ENCODE peak calls at places on chromosomes 13 and 19, in six cellular contexts. H, Z, D, T, V and Q are unnamed samples.

GRCh38 chr19:51548213-51548651 is 16.8 kb upstream of the SIGLEC6 start:
- DNase-seq in T (no peak), Z (no peak), V (no peak), H (peak), D (peak), Q (no peak)

GRCh38 chr19:2804156-2805004 is 15.3 kb upstream of the ZNF554 start:
- DNase-seq in V (no peak), D (no peak), H (no peak), Z (no peak), T (no peak), Q (no peak)

GRCh38 chr13:77565635-77566034 is 30.1 kb downstream of the SCEL start:
- DNase-seq in D (peak), T (no peak), Z (peak), H (peak), V (peak), Q (peak)

GRCh38 chr13:24629320-24629719 is 50.9 kb upstream of the ATP12A start:
- DNase-seq in H (no peak), T (no peak), D (no peak), Z (no peak), V (no peak), Q (no peak)

GRCh38 chr13:97810152-97810551 is 143.3 kb upstream of the IPO5 start:
- DNase-seq in D (no peak), T (no peak), H (peak), V (peak), Z (peak), Q (peak)

GRCh38 chr13:100883453-100883852 is 208.9 kb upstream of the TMTC4 start:
- DNase-seq in H (no peak), Z (no peak), T (no peak), D (no peak), V (peak), Q (no peak)

GRCh38 chr13:98752942-98753290 is 444 bp upstream of the SLC15A1 start:
- DNase-seq in D (no peak), T (no peak), Z (no peak), H (no peak), V (no peak), Q (no peak)

GRCh38 chr13:47798906-47799305 is 202.2 kb downstream of the SUCLA2 start:
- DNase-seq in Z (no peak), H (peak), V (peak), D (no peak), T (no peak), Q (no peak)

GRCh38 chr19:44816301-44816700 is 7.4 kb downstream of the BCAM start:
- DNase-seq in D (no peak), H (no peak), T (no peak), Z (no peak), V (no peak), Q (no peak)

GRCh38 chr19:49887037-49887652 is 9.5 kb downstream of the IL4I1 start:
- DNase-seq in Z (no peak), D (no peak), H (no peak), V (no peak), T (no peak), Q (no peak)

GRCh38 chr19:41551212-41551610 is 24.8 kb upstream of the CEACAM21 start:
- DNase-seq in V (no peak), D (no peak), Z (no peak), T (no peak), H (no peak), Q (no peak)

GRCh38 chr13:105219636-105220035 is 1315.8 kb downstream of the EFNB2 start:
- DNase-seq in T (no peak), V (no peak), Z (no peak), D (no peak), H (no peak), Q (no peak)

GRCh38 chr13:25840261-25840660 is 211.6 kb downstream of the SHISA2 start:
- DNase-seq in H (no peak), T (no peak), Z (no peak), D (no peak), V (no peak), Q (no peak)

GRCh38 chr19:3142292-3142670 is 6.4 kb downstream of the GNA15 start:
- DNase-seq in Z (peak), V (no peak), H (peak), T (no peak), D (no peak), Q (no peak)

GRCh38 chr13:41111454-41111853 is 21.1 kb downstream of the KBTBD6 start:
- DNase-seq in T (no peak), H (no peak), D (no peak), Z (no peak), V (no peak), Q (no peak)

GRCh38 chr13:66656050-66656449 is 574.1 kb downstream of the PCDH9 start:
- DNase-seq in H (no peak), V (no peak), T (no peak), Z (peak), D (no peak), Q (peak)

GRCh38 chr13:102812616-102813287 is 13.8 kb downstream of the BIVM start:
- DNase-seq in H (peak), T (no peak), V (no peak), D (peak), Z (no peak), Q (no peak)

GRCh38 chr13:50081106-50081898 is 66.1 kb downstream of the KCNRG start:
- DNase-seq in Z (peak), T (no peak), D (peak), V (no peak), H (peak), Q (peak)

GRCh38 chr13:49821216-49821820 is 28.8 kb upstream of the KPNA3 start:
- DNase-seq in D (peak), Z (peak), V (no peak), T (no peak), H (peak), Q (no peak)

GRCh38 chr13:72221276-72221962 is 354.4 kb upstream of the DACH1 start:
- DNase-seq in D (peak), V (peak), T (no peak), H (peak), Z (peak), Q (peak)

GRCh38 chr19:42081584-42082258 is 5.8 kb downstream of the ZNF574 start:
- DNase-seq in T (no peak), H (peak), V (peak), D (peak), Z (peak), Q (peak)

GRCh38 chr13:73870970-73871935 is 263.0 kb downstream of the KLF12 start:
- DNase-seq in Z (no peak), T (no peak), H (peak), V (no peak), D (no peak), Q (peak)

GRCh38 chr19:30082168-30082567 is 140.1 kb downstream of the URI1 start:
- DNase-seq in Z (no peak), V (no peak), T (no peak), H (no peak), D (no peak), Q (no peak)

GRCh38 chr13:41311607-41312500 is 787 bp downstream of the NAA16 start:
- DNase-seq in T (no peak), Z (peak), D (peak), V (peak), H (peak), Q (peak)

GRCh38 chr13:109698779-109699178 is 87.6 kb downstream of the IRS2 start:
- DNase-seq in T (no peak), V (no peak), D (no peak), H (peak), Z (no peak), Q (no peak)

GRCh38 chr13:44927953-44928352 is 61.3 kb downstream of the NUFIP1 start:
- DNase-seq in D (no peak), H (no peak), V (no peak), Z (no peak), T (no peak), Q (no peak)

GRCh38 chr19:51097166-51097736 is 11.0 kb downstream of the CTU1 start:
- DNase-seq in Z (peak), D (peak), V (peak), T (no peak), H (peak), Q (peak)

GRCh38 chr19:2602391-2603181 is 99.9 kb downstream of the GNG7 start:
- DNase-seq in H (no peak), Z (no peak), T (no peak), D (no peak), V (no peak), Q (peak)

GRCh38 chr13:112852392-112852791 is 116.6 kb upstream of the MCF2L start:
- DNase-seq in Z (no peak), T (no peak), H (no peak), V (no peak), D (no peak), Q (no peak)

GRCh38 chr13:112855859-112856258 is 113.2 kb upstream of the MCF2L start:
- DNase-seq in H (no peak), Z (no peak), T (no peak), V (no peak), D (no peak), Q (no peak)

GRCh38 chr13:112852808-112853207 is 116.2 kb upstream of the MCF2L start:
- DNase-seq in H (no peak), D (no peak), T (no peak), V (no peak), Z (no peak), Q (no peak)

GRCh38 chr13:112851107-112852046 is 117.6 kb upstream of the MCF2L start:
- DNase-seq in V (no peak), D (no peak), H (no peak), T (no peak), Z (no peak), Q (no peak)

GRCh38 chr13:112854321-112854720 is 114.7 kb upstream of the MCF2L start:
- DNase-seq in Z (no peak), D (no peak), V (no peak), T (no peak), H (no peak), Q (no peak)
- TF ChIP-seq MYC in Z (no peak), D (no peak), V (no peak), T (no peak), H (no peak), Q (no peak)

DNA sequence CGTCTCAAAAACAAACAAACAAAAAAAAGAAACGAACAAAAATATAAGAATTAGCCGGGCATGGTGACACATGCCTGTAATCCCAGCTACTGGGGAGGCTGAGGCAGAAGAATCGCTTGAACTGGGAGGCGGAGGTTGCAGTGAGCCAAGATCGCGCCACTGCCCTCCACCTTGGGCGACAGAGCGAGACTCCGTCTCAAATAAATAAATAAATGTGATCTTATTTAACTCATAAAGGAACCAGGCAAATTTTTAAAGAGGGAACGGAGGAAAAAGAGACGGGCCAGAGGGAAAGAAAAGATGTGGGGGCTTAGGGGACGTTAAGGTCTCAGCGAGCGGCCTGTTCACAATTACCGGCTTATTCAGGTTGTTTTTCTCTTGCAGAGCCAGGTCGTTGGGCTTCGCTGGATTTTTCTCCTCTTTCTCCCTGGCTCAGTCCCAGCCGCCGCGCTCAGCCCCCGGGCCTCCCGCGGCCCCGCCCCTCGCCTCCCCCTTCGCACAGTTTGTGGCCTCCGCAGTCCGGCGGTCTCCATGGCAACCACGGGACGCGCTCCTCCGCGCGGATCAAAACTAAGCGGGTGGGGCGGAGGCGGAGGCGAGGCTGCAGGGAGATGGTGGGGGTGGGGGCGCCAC is 2.8 kb upstream of the CCDC8 start:
- DNase-seq in T (no peak), Z (peak), D (peak), V (peak), H (peak), Q (peak)
- TF ChIP-seq MYC in T (no peak), Z (no peak), D (no peak), V (no peak), H (no peak), Q (no peak)

GRCh38 chr19:35017507-35017906 is 12.8 kb upstream of the SCN1B start:
- DNase-seq in T (no peak), V (no peak), D (no peak), H (no peak), Z (no peak), Q (no peak)
- TF ChIP-seq MYC in T (no peak), V (no peak), D (no peak), H (no peak), Z (no peak), Q (no peak)

GRCh38 chr19:38005224-38005614 is 98.2 kb downstream of the SIPA1L3 start:
- DNase-seq in H (no peak), D (no peak), T (no peak), Z (no peak), V (no peak), Q (no peak)

GRCh38 chr19:38004100-38004504 is 97.1 kb downstream of the SIPA1L3 start:
- DNase-seq in D (no peak), H (no peak), V (no peak), Z (no peak), T (no peak), Q (no peak)

GRCh38 chr19:38004505-38005223 is 97.7 kb downstream of the SIPA1L3 start:
- DNase-seq in T (peak), Z (peak), D (peak), H (peak), V (peak), Q (peak)

GRCh38 chr19:38003427-38004099 is 96.6 kb downstream of the SIPA1L3 start:
- DNase-seq in T (peak), Z (no peak), H (peak), V (no peak), D (no peak), Q (peak)

DNA sequence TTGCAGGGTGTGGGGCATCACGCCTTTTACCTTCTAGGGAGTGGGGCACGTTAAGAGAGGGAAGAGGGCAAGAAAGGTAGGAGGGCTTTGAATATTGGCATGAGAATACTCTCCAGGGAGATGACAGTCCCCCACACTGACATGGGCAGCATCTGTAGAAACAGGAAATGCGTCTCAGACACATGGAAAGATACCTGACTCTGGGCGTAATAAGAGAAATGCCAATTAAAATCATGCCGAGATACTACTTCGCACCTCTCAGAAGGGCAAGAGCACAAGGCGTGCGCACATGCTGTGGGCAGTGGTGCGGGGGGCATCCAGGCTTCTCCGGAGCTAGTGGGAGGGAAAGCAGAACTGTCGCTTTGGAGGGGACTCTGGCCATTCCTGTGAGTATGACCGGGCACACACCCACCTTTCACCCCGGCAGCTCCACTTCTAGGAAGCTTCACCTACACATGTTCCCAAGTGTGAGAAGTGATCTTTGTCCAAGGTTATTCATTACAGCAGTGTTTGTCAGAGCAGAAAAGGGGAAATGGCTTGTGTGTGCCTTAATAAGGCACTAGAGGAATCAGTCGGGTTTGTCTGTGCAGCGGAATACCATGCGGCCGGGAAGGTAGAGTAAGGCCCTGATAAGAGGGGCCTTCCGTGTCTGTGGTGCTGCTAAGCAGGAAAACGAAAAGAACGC is 99.5 kb downstream of the SIPA1L3 start:
- DNase-seq in V (peak), D (no peak), Z (no peak), H (no peak), T (peak), Q (no peak)
- TF ChIP-seq MYC in V (peak), D (no peak), Z (no peak), H (no peak), T (no peak), Q (no peak)

GRCh38 chr19:35752746-35753350 is 4.0 kb downstream of the HSPB6 start:
- DNase-seq in H (no peak), Z (no peak), D (no peak), V (no peak), T (no peak), Q (no peak)

GRCh38 chr19:35750167-35750566 is 1.8 kb downstream of the LIN37 start:
- DNase-seq in T (no peak), Z (no peak), V (no peak), H (no peak), D (no peak), Q (no peak)

GRCh38 chr19:35753634-35754364 is 3.0 kb downstream of the HSPB6 start:
- DNase-seq in D (no peak), H (no peak), T (no peak), V (no peak), Z (no peak), Q (no peak)

GRCh38 chr19:35754365-35755139 is 2.3 kb downstream of the HSPB6 start:
- DNase-seq in D (no peak), H (no peak), V (no peak), T (no peak), Z (no peak), Q (no peak)

GRCh38 chr19:35751839-35752745 is 3.7 kb downstream of the LIN37 start:
- DNase-seq in H (no peak), D (no peak), Z (no peak), T (no peak), V (no peak), Q (no peak)
- TF ChIP-seq MYC in H (no peak), D (no peak), Z (no peak), T (no peak), V (no peak), Q (no peak)